ENCODE peak calls at places on chromosomes 1 and 21, in nine cellular contexts. K is keratinocyte; Z is Karpas-422; H is GM23338; U is IMR-90; J is SK-N-SH; I is CD8-positive, alpha-beta T cell; D is BE2C; N is PC-3. V is an unnamed sample. For H3K36me3, the result is how much of the 10 kb centered on the place peaks cover.

GRCh38 chr1:107181253-107181977 is 40.6 kb downstream of the NTNG1 start:
- DNase-seq in Z (no peak), K (no peak), D (no peak), J (no peak), H (peak), I (no peak), U (no peak), N (no peak), V (no peak)

GRCh38 chr1:155940531-155940992 is 876 bp upstream of the RXFP4 start:
- DNase-seq in U (peak), J (peak), I (no peak), D (peak), N (peak), H (no peak), Z (no peak), K (no peak), V (no peak)

GRCh38 chr1:154407021-154407865 is 2.1 kb downstream of the IL6R start:
- DNase-seq in N (no peak), Z (peak), U (no peak), D (no peak), H (no peak), I (no peak), J (no peak), K (no peak), V (no peak)

GRCh38 chr1:94265931-94266330 is 28.5 kb upstream of the ARHGAP29 start:
- DNase-seq in K (no peak), D (no peak), I (no peak), N (peak), J (no peak), Z (no peak), U (peak), H (no peak), V (no peak)

GRCh38 chr1:33280091-33280661 is 23.9 kb downstream of the ZNF362 start:
- DNase-seq in D (no peak), J (no peak), U (no peak), Z (no peak), N (no peak), H (peak), I (no peak), K (no peak), V (peak)

GRCh38 chr1:19133360-19133759 is 76.7 kb downstream of the UBR4 start:
- DNase-seq in I (no peak), Z (no peak), N (no peak), J (no peak), H (no peak), K (no peak), D (no peak), U (no peak), V (no peak)

GRCh38 chr1:85343612-85344255 is 67.3 kb upstream of the BCL10 start:
- DNase-seq in Z (no peak), I (no peak), H (peak), K (no peak), D (no peak), U (peak), N (peak), J (no peak), V (no peak)

GRCh38 chr21:45979651-45980050 is 1.9 kb upstream of the COL6A1 start:
- DNase-seq in J (no peak), H (no peak), N (peak), I (no peak), Z (no peak), K (no peak), D (no peak), U (no peak), V (no peak)

GRCh38 chr1:91065337-91065736 is 43.5 kb upstream of the ZNF644 start:
- DNase-seq in D (no peak), K (no peak), U (no peak), J (no peak), N (no peak), Z (no peak), H (no peak), I (no peak), V (no peak)

DNA sequence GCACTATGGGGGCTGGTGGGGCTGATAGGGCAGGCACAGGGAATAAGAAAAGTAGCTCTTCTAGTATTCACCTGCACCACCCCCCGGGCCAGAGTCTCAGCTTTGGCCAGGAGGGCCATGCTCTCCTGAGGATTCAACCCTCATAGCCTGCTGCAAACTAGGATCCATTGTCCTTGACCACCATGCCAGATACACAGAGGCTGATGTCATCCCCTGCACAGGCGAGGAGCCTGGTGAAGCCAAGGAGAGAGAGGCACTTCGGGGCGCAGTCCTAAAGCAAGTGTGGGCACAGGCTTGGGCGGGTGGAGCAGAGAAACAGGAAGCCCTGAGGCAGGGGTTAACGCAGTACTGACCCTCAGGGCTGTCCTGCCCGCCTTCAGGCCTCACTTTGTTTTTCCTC is 29.5 kb downstream of the TMEM53 start:
- DNase-seq in I (no peak), N (no peak), K (no peak), D (no peak), Z (no peak), J (no peak), H (no peak), U (no peak), V (no peak)
- H3K36me3 ChIP-seq in I (half or more), N (under half), K (under half), D (under half), Z (under half), J (half or more), H (under half), U (half or more), V (half or more)

GRCh38 chr1:40067023-40067422 is 26.5 kb downstream of the CAP1 start:
- DNase-seq in K (no peak), H (no peak), I (no peak), Z (no peak), U (peak), N (peak), J (no peak), D (no peak), V (no peak)

GRCh38 chr1:40076895-40077312 is 20.1 kb downstream of the PPT1 start:
- DNase-seq in K (no peak), N (peak), I (no peak), Z (no peak), U (peak), J (no peak), D (no peak), H (no peak), V (no peak)

GRCh38 chr1:40073062-40073461 is 24.0 kb downstream of the PPT1 start:
- DNase-seq in J (no peak), N (no peak), Z (no peak), I (no peak), K (no peak), D (no peak), H (no peak), U (no peak), V (no peak)

GRCh38 chr1:40075251-40075650 is 21.8 kb downstream of the PPT1 start:
- DNase-seq in U (no peak), J (no peak), Z (no peak), N (no peak), D (no peak), I (no peak), H (no peak), K (no peak), V (no peak)

GRCh38 chr1:40072142-40072541 is 24.9 kb downstream of the PPT1 start:
- DNase-seq in I (no peak), U (no peak), N (no peak), Z (no peak), K (no peak), J (no peak), D (no peak), H (no peak), V (no peak)
- H3K36me3 ChIP-seq in I (half or more), U (half or more), N (half or more), Z (half or more), K (half or more), J (half or more), D (under half), H (half or more), V (under half)

DNA sequence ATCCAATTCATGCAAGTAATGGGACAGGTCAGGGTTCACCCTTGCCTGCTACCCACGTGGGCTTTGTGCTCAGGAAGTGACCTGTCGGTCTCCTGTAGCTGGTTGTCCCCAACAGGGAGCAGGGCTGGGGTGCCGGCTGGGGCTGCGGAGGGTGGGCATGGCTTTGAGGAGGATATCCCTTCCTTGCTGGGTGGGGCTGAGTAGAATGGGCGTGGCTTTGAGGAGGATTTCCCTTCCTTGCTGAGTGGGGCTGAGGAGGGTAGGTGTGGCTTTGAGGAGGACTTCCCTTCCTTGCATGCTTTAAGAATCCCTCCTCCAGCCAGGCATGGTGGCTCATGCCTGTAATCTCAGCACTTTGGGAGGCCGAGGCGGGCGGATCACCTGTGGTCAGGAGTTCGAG is 151.3 kb downstream of the CLIC6 start:
- DNase-seq in H (no peak), N (no peak), I (no peak), D (no peak), K (no peak), U (no peak), J (no peak), Z (no peak), V (peak)
- H3K36me3 ChIP-seq in H (under half), N (half or more), I (under half), D (under half), K (half or more), U (half or more), J (under half), Z (under half), V (under half)

GRCh38 chr21:34864370-34865209 is 184.5 kb downstream of the RUNX1 start:
- DNase-seq in J (no peak), K (no peak), Z (no peak), N (no peak), D (no peak), H (no peak), I (no peak), U (no peak), V (no peak)

GRCh38 chr21:34861302-34861701 is 187.8 kb downstream of the RUNX1 start:
- DNase-seq in K (no peak), D (no peak), N (no peak), Z (no peak), I (no peak), H (no peak), J (no peak), U (no peak), V (no peak)

GRCh38 chr21:34859976-34860653 is 189.0 kb downstream of the RUNX1 start:
- DNase-seq in N (no peak), H (no peak), I (no peak), U (no peak), D (no peak), K (no peak), J (no peak), Z (peak), V (no peak)

GRCh38 chr21:34865922-34866271 is 183.2 kb downstream of the RUNX1 start:
- DNase-seq in U (no peak), D (no peak), I (no peak), N (peak), K (no peak), J (no peak), Z (peak), H (peak), V (peak)

GRCh38 chr21:34862951-34863350 is 186.2 kb downstream of the RUNX1 start:
- DNase-seq in K (no peak), U (no peak), Z (no peak), H (no peak), I (no peak), N (no peak), D (no peak), J (no peak), V (no peak)
- H3K36me3 ChIP-seq in K (half or more), U (half or more), Z (under half), H (under half), I (under half), N (half or more), D (under half), J (half or more), V (under half)